ENCODE peak calls at places on chromosomes 13 and 19, in five cellular contexts. F is GM23248, W is neuronal stem cell, V is OCI-LY7, N is HCT116. M is an unnamed sample.

GRCh38 chr13:40589285-40590109 is 76.9 kb downstream of the FOXO1 start:
- DNase-seq in F (peak; percentile 53), W (peak; percentile 18), V (peak; percentile 97), N (no peak), M (peak; percentile 89)

GRCh38 chr13:74570834-74571233 is 436.6 kb upstream of the KLF12 start:
- DNase-seq in F (peak; percentile 17), W (no peak), V (no peak), N (peak; percentile 2), M (peak; percentile 23)

GRCh38 chr19:19409235-19410030 is 4.0 kb downstream of the GATAD2A start:
- DNase-seq in F (no peak), W (no peak), V (no peak), N (no peak), M (peak; percentile 64)

GRCh38 chr19:40806385-40807146 is 7.6 kb downstream of the EGLN2 start:
- DNase-seq in F (peak; percentile 94), W (peak; percentile 96), V (peak; percentile 81), N (peak; percentile 57), M (peak; percentile 63)

GRCh38 chr13:18995259-18995873 is 186.3 kb downstream of the TUBA3C start:
- DNase-seq in F (no peak), W (no peak), V (no peak), N (no peak), M (no peak)

GRCh38 chr19:37899453-37899852 is 6.9 kb downstream of the WDR87 start:
- DNase-seq in F (no peak), W (no peak), V (no peak), N (no peak), M (no peak)

GRCh38 chr13:66546534-66547379 is 683.4 kb downstream of the PCDH9 start:
- DNase-seq in F (no peak), W (no peak), V (no peak), N (no peak), M (peak; percentile 0)

GRCh38 chr13:111658150-111659100 is 338.0 kb downstream of the TEX29 start:
- DNase-seq in F (no peak), W (peak; percentile 76), V (no peak), N (no peak), M (no peak)

GRCh38 chr19:33687761-33688656 is 66.3 kb downstream of the CHST8 start:
- DNase-seq in F (no peak), W (no peak), V (no peak), N (no peak), M (no peak)

GRCh38 chr19:43784981-43785808 is 4.4 kb upstream of the KCNN4 start:
- DNase-seq in F (peak; percentile 86), W (peak; percentile 59), V (peak; percentile 86), N (peak; percentile 79), M (peak; percentile 67)

GRCh38 chr19:48630289-48631036 is 6.7 kb downstream of the DBP start:
- DNase-seq in F (peak; percentile 63), W (no peak), V (no peak), N (no peak), M (no peak)

GRCh38 chr19:58001895-58002369 is 688 bp downstream of the ZNF606 start:
- DNase-seq in F (no peak), W (no peak), V (no peak), N (no peak), M (no peak)

GRCh38 chr13:112852392-112852791 is 116.6 kb upstream of the MCF2L start:
- DNase-seq in F (no peak), W (no peak), V (no peak), N (no peak), M (no peak)

DNA sequence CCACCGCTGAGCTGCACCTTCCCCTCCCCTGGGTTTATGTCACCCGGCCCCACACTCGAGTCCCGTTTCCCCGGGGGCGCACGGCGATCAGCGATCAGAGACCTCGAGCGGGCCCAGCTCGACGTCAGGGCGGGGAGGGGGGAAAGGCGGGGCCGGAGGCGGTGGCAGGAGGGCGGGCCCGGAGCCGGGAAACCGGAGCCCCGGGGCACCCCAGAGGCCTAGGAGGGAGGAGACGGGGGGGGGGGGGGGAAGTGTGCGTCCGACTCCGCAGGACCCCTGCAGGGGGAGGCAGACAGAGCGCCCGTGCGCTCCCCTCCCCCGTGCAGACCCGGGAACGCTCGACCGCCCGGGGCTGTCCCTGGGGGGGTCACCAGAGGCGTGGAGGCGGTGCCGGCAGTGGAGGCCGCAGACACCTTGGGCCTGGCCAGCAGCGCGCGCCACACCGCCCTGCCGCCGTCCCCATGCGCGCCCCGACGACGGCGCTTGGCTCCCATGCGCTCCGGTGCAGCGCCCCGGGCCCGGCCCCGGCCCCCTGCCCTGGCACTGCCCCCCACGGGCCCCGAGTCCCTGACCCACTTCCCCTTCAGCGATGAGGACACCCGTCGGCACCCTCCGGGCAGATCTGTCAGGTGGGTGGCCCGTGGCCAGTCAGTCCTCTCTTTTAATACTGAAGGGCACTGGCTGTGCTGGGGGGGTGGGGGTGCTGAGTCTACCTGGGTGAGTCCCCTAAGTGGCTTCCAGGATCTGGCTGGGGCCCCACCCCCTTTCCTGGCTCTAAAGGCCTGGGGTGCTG is 11.8 kb downstream of the PDE4A start:
- DNase-seq in F (peak; percentile 80), W (no peak), V (no peak), N (no peak), M (no peak)
- H2AFZ ChIP-seq in F (peak overlapping the region; percentile 78), W (peak overlapping the region; percentile 81), V (no peak overlapping the region), N (no peak overlapping the region), M (peak overlapping the region; percentile 28)

DNA sequence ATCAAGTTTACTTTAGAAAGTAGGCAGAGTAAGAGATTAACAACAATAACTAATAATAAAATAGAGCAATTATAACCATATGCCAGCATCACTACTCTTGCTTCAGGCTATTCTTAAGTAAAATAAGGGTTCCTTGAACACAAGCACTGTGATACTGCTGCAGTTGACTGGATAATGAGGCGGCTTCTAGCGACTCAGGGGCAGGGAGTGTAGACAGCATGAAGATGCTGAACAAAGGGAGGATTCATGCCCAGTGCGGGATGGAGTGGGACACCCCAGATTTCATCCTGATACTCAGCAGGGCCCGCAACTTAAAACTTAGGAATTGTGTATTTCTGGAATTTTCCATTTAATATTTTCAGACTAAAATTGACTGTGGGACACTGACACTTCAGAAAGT is 127.4 kb downstream of the B3GLCT start:
- DNase-seq in F (no peak), W (no peak), V (no peak), N (no peak), M (no peak)
- H2AFZ ChIP-seq in F (no peak overlapping the region), W (no peak overlapping the region), V (peak overlapping the region; percentile 47), N (no peak overlapping the region), M (no peak overlapping the region)

GRCh38 chr13:25111557-25111956 is 15.6 kb downstream of the PABPC3 start:
- DNase-seq in F (peak; percentile 6), W (no peak), V (no peak), N (no peak), M (peak; percentile 36)

GRCh38 chr13:25117312-25117711 is 21.4 kb downstream of the PABPC3 start:
- DNase-seq in F (no peak), W (no peak), V (no peak), N (no peak), M (no peak)

GRCh38 chr13:25112856-25113255 is 16.9 kb downstream of the PABPC3 start:
- DNase-seq in F (no peak), W (no peak), V (no peak), N (no peak), M (no peak)

GRCh38 chr13:25116044-25116443 is 20.1 kb downstream of the PABPC3 start:
- DNase-seq in F (no peak), W (no peak), V (no peak), N (no peak), M (no peak)

GRCh38 chr13:25114220-25114619 is 18.3 kb downstream of the PABPC3 start:
- DNase-seq in F (peak; percentile 78), W (peak; percentile 66), V (peak; percentile 79), N (peak; percentile 59), M (peak; percentile 75)
- H2AFZ ChIP-seq in F (no peak overlapping the region), W (peak overlapping the region; percentile 26), V (peak overlapping the region; percentile 60), N (peak overlapping the region; percentile 80), M (peak overlapping the region; percentile 65)

DNA sequence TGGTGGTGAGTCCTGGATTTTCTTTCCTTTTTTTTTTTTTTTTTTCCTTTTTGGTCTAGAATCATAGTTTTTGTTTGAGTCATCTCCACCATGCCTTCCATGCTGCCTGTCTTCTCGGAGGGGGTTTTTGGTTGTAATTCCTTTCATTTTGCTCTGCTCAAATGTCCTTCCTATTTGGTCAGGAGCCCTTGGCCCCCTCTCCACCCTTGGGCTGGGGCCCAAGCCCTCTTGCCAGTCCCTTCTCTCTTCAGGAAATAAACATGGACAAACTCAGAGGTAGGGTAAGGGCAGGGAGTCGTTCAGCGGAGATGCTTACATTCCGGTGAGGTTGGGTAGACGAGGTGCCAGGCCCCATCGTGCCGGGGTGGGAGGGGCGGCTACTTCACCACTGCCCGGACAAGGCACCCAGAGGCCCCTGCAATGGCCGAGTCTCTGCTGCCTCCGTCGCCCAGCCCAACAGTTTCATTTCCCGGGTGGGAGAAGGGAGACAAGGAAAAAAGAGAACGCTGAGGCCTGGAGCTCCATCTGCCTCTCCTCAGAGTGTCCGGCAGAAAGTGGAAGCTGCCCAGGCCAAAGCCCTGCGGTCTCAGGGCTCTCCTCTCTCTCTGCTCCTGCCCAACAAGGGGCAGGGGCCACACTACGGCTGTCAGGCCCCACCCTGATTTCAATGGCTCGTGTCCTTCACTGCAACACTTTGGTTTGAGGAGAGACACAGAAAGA is 12.7 kb downstream of the ZNF574 start:
- DNase-seq in F (peak; percentile 78), W (no peak), V (no peak), N (no peak), M (peak; percentile 36)
- H2AFZ ChIP-seq in F (peak overlapping the region; percentile 77), W (peak overlapping the region; percentile 62), V (no peak overlapping the region), N (no peak overlapping the region), M (peak overlapping the region; percentile 64)

GRCh38 chr19:8575467-8575997 is 1.7 kb downstream of the MYO1F start:
- DNase-seq in F (peak; percentile 65), W (no peak), V (no peak), N (no peak), M (no peak)
- H2AFZ ChIP-seq in F (peak overlapping the region; percentile 52), W (peak overlapping the region; percentile 76), V (no peak overlapping the region), N (no peak overlapping the region), M (no peak overlapping the region)

DNA sequence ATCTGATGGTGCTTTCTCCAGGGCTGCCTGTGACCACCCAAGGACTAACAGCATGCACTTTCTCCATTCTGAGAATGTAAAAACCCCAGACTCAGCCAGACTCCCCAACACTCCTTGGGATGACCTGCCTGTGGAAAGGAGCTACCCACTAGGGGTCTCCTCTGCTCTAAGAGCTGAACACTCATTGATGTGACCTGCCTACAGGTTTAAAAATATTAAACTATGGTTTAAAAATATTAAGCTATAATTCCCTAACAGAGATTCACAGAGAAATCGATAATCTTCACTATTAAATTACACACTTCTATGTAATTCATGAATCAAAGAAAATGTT is 696.2 kb upstream of the SLITRK5 start:
- DNase-seq in F (no peak), W (no peak), V (no peak), N (no peak), M (no peak)
- H2AFZ ChIP-seq in F (no peak overlapping the region), W (peak overlapping the region; percentile 49), V (no peak overlapping the region), N (no peak overlapping the region), M (no peak overlapping the region)

GRCh38 chr13:26058704-26059103 is 6.9 kb upstream of the SHISA2 start:
- DNase-seq in F (no peak), W (no peak), V (no peak), N (no peak), M (no peak)
- H2AFZ ChIP-seq in F (no peak overlapping the region), W (no peak overlapping the region), V (no peak overlapping the region), N (no peak overlapping the region), M (no peak overlapping the region)

GRCh38 chr19:56765107-56765506 is 75.4 kb downstream of the PEG3 start:
- DNase-seq in F (peak; percentile 32), W (peak; percentile 17), V (no peak), N (no peak), M (no peak)
- H2AFZ ChIP-seq in F (peak overlapping the region; percentile 39), W (no peak overlapping the region), V (no peak overlapping the region), N (no peak overlapping the region), M (peak overlapping the region; percentile 36)